ENCODE peak calls at places on chromosomes 7 and 10, in ten cellular contexts. One of them, this sample, is unnamed. For H3K27me3 and H3K4me1, the result is how much of the 10 kb centered on the place peaks cover.

GRCh38 chr10:20396168-20396567 is 500.9 kb downstream of the NEBL start:
- DNase-seq in naive thymus-derived CD4-positive, alpha-beta T cell: no peak
- DNase-seq in psoas muscle: no peak
- DNase-seq in right cardiac atrium: no peak
- DNase-seq in testis: no peak
- DNase-seq in K562: no peak
- DNase-seq in adrenal gland: no peak
- DNase-seq in pancreas: no peak
- DNase-seq in Peyer's patch: no peak
- DNase-seq in CD4-positive, CD25-positive, alpha-beta regulatory T cell: no peak
- DNase-seq in this sample: no peak

GRCh38 chr7:69067397-69067796 is 530.9 kb upstream of the AUTS2 start:
- DNase-seq in right cardiac atrium: no peak
- DNase-seq in K562: peak
- DNase-seq in Peyer's patch: no peak
- DNase-seq in CD4-positive, CD25-positive, alpha-beta regulatory T cell: no peak
- DNase-seq in testis: peak
- DNase-seq in psoas muscle: no peak
- DNase-seq in naive thymus-derived CD4-positive, alpha-beta T cell: no peak
- DNase-seq in adrenal gland: no peak
- DNase-seq in pancreas: peak
- DNase-seq in this sample: no peak

GRCh38 chr7:142365410-142365842 is 107.6 kb upstream of the PRSS58 start:
- DNase-seq in K562: no peak
- DNase-seq in Peyer's patch: no peak
- DNase-seq in psoas muscle: no peak
- DNase-seq in testis: no peak
- DNase-seq in pancreas: no peak
- DNase-seq in adrenal gland: no peak
- DNase-seq in naive thymus-derived CD4-positive, alpha-beta T cell: no peak
- DNase-seq in CD4-positive, CD25-positive, alpha-beta regulatory T cell: no peak
- DNase-seq in right cardiac atrium: no peak
- DNase-seq in this sample: no peak

GRCh38 chr10:14358886-14359573 is 28.3 kb upstream of the FRMD4A start:
- DNase-seq in CD4-positive, CD25-positive, alpha-beta regulatory T cell: no peak
- DNase-seq in psoas muscle: no peak
- DNase-seq in naive thymus-derived CD4-positive, alpha-beta T cell: no peak
- DNase-seq in adrenal gland: no peak
- DNase-seq in K562: no peak
- DNase-seq in right cardiac atrium: no peak
- DNase-seq in testis: no peak
- DNase-seq in pancreas: no peak
- DNase-seq in Peyer's patch: no peak
- DNase-seq in this sample: no peak

GRCh38 chr10:124095096-124095495 is 1.7 kb upstream of the CHST15 start:
- DNase-seq in Peyer's patch: peak
- DNase-seq in testis: no peak
- DNase-seq in K562: no peak
- DNase-seq in adrenal gland: no peak
- DNase-seq in CD4-positive, CD25-positive, alpha-beta regulatory T cell: no peak
- DNase-seq in naive thymus-derived CD4-positive, alpha-beta T cell: no peak
- DNase-seq in psoas muscle: no peak
- DNase-seq in pancreas: no peak
- DNase-seq in right cardiac atrium: no peak
- DNase-seq in this sample: no peak

GRCh38 chr10:28241766-28242399 is 61.0 kb downstream of the MPP7 start:
- DNase-seq in naive thymus-derived CD4-positive, alpha-beta T cell: peak
- DNase-seq in adrenal gland: peak
- DNase-seq in psoas muscle: no peak
- DNase-seq in CD4-positive, CD25-positive, alpha-beta regulatory T cell: peak
- DNase-seq in Peyer's patch: no peak
- DNase-seq in pancreas: no peak
- DNase-seq in right cardiac atrium: no peak
- DNase-seq in testis: peak
- DNase-seq in K562: peak
- DNase-seq in this sample: no peak

GRCh38 chr7:159015081-159015893 is 129.4 kb downstream of the VIPR2 start:
- DNase-seq in naive thymus-derived CD4-positive, alpha-beta T cell: no peak
- DNase-seq in testis: peak
- DNase-seq in adrenal gland: peak
- DNase-seq in Peyer's patch: peak
- DNase-seq in right cardiac atrium: peak
- DNase-seq in pancreas: no peak
- DNase-seq in K562: peak
- DNase-seq in psoas muscle: peak
- DNase-seq in CD4-positive, CD25-positive, alpha-beta regulatory T cell: no peak
- DNase-seq in this sample: no peak

GRCh38 chr10:97788552-97789442 is 17.0 kb upstream of the SFRP5 start:
- DNase-seq in psoas muscle: no peak
- DNase-seq in adrenal gland: no peak
- DNase-seq in testis: peak
- DNase-seq in naive thymus-derived CD4-positive, alpha-beta T cell: no peak
- DNase-seq in K562: peak
- DNase-seq in pancreas: peak
- DNase-seq in Peyer's patch: peak
- DNase-seq in CD4-positive, CD25-positive, alpha-beta regulatory T cell: no peak
- DNase-seq in right cardiac atrium: peak
- DNase-seq in this sample: no peak

GRCh38 chr10:89374716-89375115 is 3.1 kb upstream of the IFIT1B start:
- DNase-seq in K562: no peak
- DNase-seq in adrenal gland: peak
- DNase-seq in CD4-positive, CD25-positive, alpha-beta regulatory T cell: no peak
- DNase-seq in naive thymus-derived CD4-positive, alpha-beta T cell: no peak
- DNase-seq in Peyer's patch: no peak
- DNase-seq in psoas muscle: no peak
- DNase-seq in pancreas: peak
- DNase-seq in right cardiac atrium: no peak
- DNase-seq in testis: no peak
- DNase-seq in this sample: no peak

GRCh38 chr10:100882681-100883321 is 30.0 kb upstream of the SLF2 start:
- DNase-seq in Peyer's patch: no peak
- DNase-seq in right cardiac atrium: peak
- DNase-seq in CD4-positive, CD25-positive, alpha-beta regulatory T cell: no peak
- DNase-seq in naive thymus-derived CD4-positive, alpha-beta T cell: no peak
- DNase-seq in testis: peak
- DNase-seq in pancreas: no peak
- DNase-seq in K562: no peak
- DNase-seq in psoas muscle: no peak
- DNase-seq in adrenal gland: no peak
- DNase-seq in this sample: no peak
- H3K27ac ChIP-seq in Peyer's patch: no peak
- H3K27ac ChIP-seq in right cardiac atrium: no peak
- H3K27ac ChIP-seq in CD4-positive, CD25-positive, alpha-beta regulatory T cell: no peak
- H3K27ac ChIP-seq in naive thymus-derived CD4-positive, alpha-beta T cell: no peak
- H3K27ac ChIP-seq in testis: peak
- H3K27ac ChIP-seq in pancreas: no peak
- H3K27ac ChIP-seq in K562: no peak
- H3K27ac ChIP-seq in psoas muscle: no peak
- H3K27ac ChIP-seq in adrenal gland: peak
- H3K27ac ChIP-seq in this sample: no peak

DNA sequence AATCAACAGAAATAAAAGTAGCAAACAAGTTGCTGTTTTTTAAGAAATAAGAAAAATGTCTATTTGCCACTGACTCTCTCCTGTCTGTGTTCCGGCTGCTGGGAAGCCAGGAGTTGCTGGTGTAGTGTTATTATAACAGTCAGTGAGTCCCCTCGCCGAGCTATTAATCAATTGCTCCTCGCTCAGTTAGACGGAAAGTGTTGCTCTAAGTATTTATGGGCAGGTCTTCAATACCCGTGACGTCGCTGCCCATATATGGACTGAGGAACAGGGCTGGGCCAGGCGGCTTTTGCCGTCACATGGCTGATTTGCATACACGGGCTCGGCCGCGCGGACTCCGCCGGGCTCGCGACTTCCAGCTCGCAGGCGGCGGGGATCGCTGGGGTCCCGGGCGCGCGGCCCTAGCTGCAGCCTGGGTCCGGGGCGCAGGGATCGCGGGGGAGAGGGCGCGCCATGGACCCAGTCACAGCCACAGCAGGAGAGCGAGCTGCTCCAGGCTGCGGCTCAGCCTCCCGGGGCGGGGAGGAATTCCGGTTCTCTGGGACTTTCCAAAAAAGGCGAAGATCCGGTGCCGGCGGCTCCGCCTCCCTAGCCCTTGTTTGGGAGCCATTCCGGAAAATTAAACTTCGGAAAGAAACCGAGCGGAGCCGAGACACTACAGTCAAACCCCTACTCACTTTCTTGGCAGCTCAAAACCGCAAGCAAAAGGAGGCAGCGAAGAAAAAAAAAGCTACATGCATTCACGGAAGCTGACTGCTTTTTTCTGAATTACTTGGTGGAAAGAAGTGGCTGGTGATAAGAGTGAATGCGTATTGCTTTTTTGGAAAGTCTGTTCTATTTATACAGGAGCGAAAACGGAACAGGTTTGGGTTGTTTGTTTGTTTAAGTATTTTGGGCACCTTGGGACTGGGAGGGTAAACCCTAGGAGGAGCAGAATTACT is at the start of gene EGR2:
- DNase-seq in K562: peak
- DNase-seq in CD4-positive, CD25-positive, alpha-beta regulatory T cell: peak
- DNase-seq in naive thymus-derived CD4-positive, alpha-beta T cell: peak
- DNase-seq in psoas muscle: peak
- DNase-seq in right cardiac atrium: peak
- DNase-seq in pancreas: peak
- DNase-seq in adrenal gland: peak
- DNase-seq in testis: peak
- DNase-seq in Peyer's patch: peak
- DNase-seq in this sample: peak
- H3K27me3 ChIP-seq in K562: under half
- H3K27me3 ChIP-seq in CD4-positive, CD25-positive, alpha-beta regulatory T cell: under half
- H3K27me3 ChIP-seq in naive thymus-derived CD4-positive, alpha-beta T cell: under half
- H3K27me3 ChIP-seq in psoas muscle: under half
- H3K27me3 ChIP-seq in right cardiac atrium: under half
- H3K27me3 ChIP-seq in pancreas: under half
- H3K27me3 ChIP-seq in adrenal gland: under half
- H3K27me3 ChIP-seq in testis: under half
- H3K27me3 ChIP-seq in Peyer's patch: under half
- H3K27me3 ChIP-seq in this sample: under half

GRCh38 chr10:96612052-96612830 is 25.4 kb upstream of the TM9SF3 start:
- DNase-seq in testis: no peak
- DNase-seq in CD4-positive, CD25-positive, alpha-beta regulatory T cell: no peak
- DNase-seq in adrenal gland: no peak
- DNase-seq in pancreas: no peak
- DNase-seq in K562: no peak
- DNase-seq in psoas muscle: no peak
- DNase-seq in Peyer's patch: peak
- DNase-seq in right cardiac atrium: no peak
- DNase-seq in naive thymus-derived CD4-positive, alpha-beta T cell: no peak
- DNase-seq in this sample: no peak
- H3K4me1 ChIP-seq in testis: under half
- H3K4me1 ChIP-seq in CD4-positive, CD25-positive, alpha-beta regulatory T cell: under half
- H3K4me1 ChIP-seq in adrenal gland: under half
- H3K4me1 ChIP-seq in pancreas: under half
- H3K4me1 ChIP-seq in K562: under half
- H3K4me1 ChIP-seq in psoas muscle: under half
- H3K4me1 ChIP-seq in Peyer's patch: under half
- H3K4me1 ChIP-seq in right cardiac atrium: under half
- H3K4me1 ChIP-seq in naive thymus-derived CD4-positive, alpha-beta T cell: under half
- H3K4me1 ChIP-seq in this sample: under half

GRCh38 chr7:35649711-35650110 is 45.2 kb downstream of the HERPUD2 start:
- DNase-seq in testis: no peak
- DNase-seq in Peyer's patch: no peak
- DNase-seq in adrenal gland: no peak
- DNase-seq in K562: no peak
- DNase-seq in CD4-positive, CD25-positive, alpha-beta regulatory T cell: no peak
- DNase-seq in naive thymus-derived CD4-positive, alpha-beta T cell: no peak
- DNase-seq in right cardiac atrium: no peak
- DNase-seq in psoas muscle: no peak
- DNase-seq in pancreas: no peak
- DNase-seq in this sample: no peak

GRCh38 chr7:35645691-35646090 is 49.2 kb downstream of the HERPUD2 start:
- DNase-seq in right cardiac atrium: no peak
- DNase-seq in naive thymus-derived CD4-positive, alpha-beta T cell: no peak
- DNase-seq in pancreas: no peak
- DNase-seq in psoas muscle: no peak
- DNase-seq in Peyer's patch: no peak
- DNase-seq in CD4-positive, CD25-positive, alpha-beta regulatory T cell: no peak
- DNase-seq in testis: no peak
- DNase-seq in adrenal gland: no peak
- DNase-seq in K562: no peak
- DNase-seq in this sample: no peak

GRCh38 chr7:35646289-35647033 is 48.5 kb downstream of the HERPUD2 start:
- DNase-seq in naive thymus-derived CD4-positive, alpha-beta T cell: no peak
- DNase-seq in testis: no peak
- DNase-seq in Peyer's patch: no peak
- DNase-seq in pancreas: peak
- DNase-seq in right cardiac atrium: no peak
- DNase-seq in adrenal gland: no peak
- DNase-seq in K562: no peak
- DNase-seq in CD4-positive, CD25-positive, alpha-beta regulatory T cell: no peak
- DNase-seq in psoas muscle: no peak
- DNase-seq in this sample: no peak

GRCh38 chr7:35648367-35648766 is 46.6 kb downstream of the HERPUD2 start:
- DNase-seq in K562: no peak
- DNase-seq in adrenal gland: no peak
- DNase-seq in testis: no peak
- DNase-seq in naive thymus-derived CD4-positive, alpha-beta T cell: no peak
- DNase-seq in right cardiac atrium: no peak
- DNase-seq in CD4-positive, CD25-positive, alpha-beta regulatory T cell: no peak
- DNase-seq in Peyer's patch: no peak
- DNase-seq in psoas muscle: no peak
- DNase-seq in pancreas: no peak
- DNase-seq in this sample: no peak

DNA sequence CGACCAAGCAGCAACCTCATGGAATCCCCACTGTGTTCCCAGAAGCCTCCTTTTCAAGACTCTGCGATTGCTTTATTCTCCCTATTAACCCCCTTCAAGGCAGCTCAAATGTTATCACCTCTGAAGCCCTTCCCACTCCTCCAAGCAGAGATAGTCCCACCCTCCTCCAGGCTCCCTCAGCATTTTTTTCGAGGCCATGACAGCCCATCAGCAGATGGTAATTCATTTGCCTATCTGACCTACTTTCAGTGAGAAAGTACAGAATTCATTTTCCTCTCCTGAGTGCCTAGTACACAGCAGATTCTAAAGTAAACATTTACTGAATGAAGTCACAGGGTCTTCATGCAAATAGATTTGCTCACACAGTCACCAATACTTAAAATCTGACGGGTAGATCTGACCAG is 47.8 kb downstream of the HERPUD2 start:
- DNase-seq in pancreas: peak
- DNase-seq in K562: no peak
- DNase-seq in right cardiac atrium: peak
- DNase-seq in CD4-positive, CD25-positive, alpha-beta regulatory T cell: no peak
- DNase-seq in adrenal gland: peak
- DNase-seq in naive thymus-derived CD4-positive, alpha-beta T cell: no peak
- DNase-seq in Peyer's patch: no peak
- DNase-seq in psoas muscle: no peak
- DNase-seq in testis: peak
- DNase-seq in this sample: no peak
- H3K27ac ChIP-seq in pancreas: peak
- H3K27ac ChIP-seq in K562: peak
- H3K27ac ChIP-seq in right cardiac atrium: peak
- H3K27ac ChIP-seq in CD4-positive, CD25-positive, alpha-beta regulatory T cell: no peak
- H3K27ac ChIP-seq in adrenal gland: peak
- H3K27ac ChIP-seq in naive thymus-derived CD4-positive, alpha-beta T cell: no peak
- H3K27ac ChIP-seq in Peyer's patch: no peak
- H3K27ac ChIP-seq in psoas muscle: peak
- H3K27ac ChIP-seq in testis: peak
- H3K27ac ChIP-seq in this sample: no peak

GRCh38 chr7:135831451-135832220 is 83.0 kb upstream of the FAM180A start:
- DNase-seq in Peyer's patch: no peak
- DNase-seq in psoas muscle: no peak
- DNase-seq in testis: no peak
- DNase-seq in adrenal gland: no peak
- DNase-seq in K562: no peak
- DNase-seq in naive thymus-derived CD4-positive, alpha-beta T cell: no peak
- DNase-seq in right cardiac atrium: no peak
- DNase-seq in CD4-positive, CD25-positive, alpha-beta regulatory T cell: no peak
- DNase-seq in pancreas: no peak
- DNase-seq in this sample: peak
- H3K27me3 ChIP-seq in Peyer's patch: under half
- H3K27me3 ChIP-seq in psoas muscle: under half
- H3K27me3 ChIP-seq in testis: under half
- H3K27me3 ChIP-seq in adrenal gland: under half
- H3K27me3 ChIP-seq in K562: under half
- H3K27me3 ChIP-seq in naive thymus-derived CD4-positive, alpha-beta T cell: under half
- H3K27me3 ChIP-seq in right cardiac atrium: under half
- H3K27me3 ChIP-seq in CD4-positive, CD25-positive, alpha-beta regulatory T cell: under half
- H3K27me3 ChIP-seq in pancreas: under half
- H3K27me3 ChIP-seq in this sample: under half